ENCODE peak calls at places on chromosomes 1 and 21, in four cellular contexts. One of them, this sample, is unnamed.

GRCh38 chr1:184025242-184025675 is 12.3 kb downstream of the COLGALT2 start:
- DNase-seq in epithelial cell of esophagus: no peak
- DNase-seq in brain microvascular endothelial cell: peak
- DNase-seq in PC-3: peak
- DNase-seq in this sample: peak

GRCh38 chr1:213162338-213162737 is 111.3 kb downstream of the RPS6KC1 start:
- DNase-seq in epithelial cell of esophagus: peak
- DNase-seq in brain microvascular endothelial cell: peak
- DNase-seq in PC-3: peak
- DNase-seq in this sample: peak

GRCh38 chr1:17090844-17091243 is 28.4 kb downstream of the PADI2 start:
- DNase-seq in epithelial cell of esophagus: no peak
- DNase-seq in brain microvascular endothelial cell: no peak
- DNase-seq in PC-3: no peak
- DNase-seq in this sample: no peak

GRCh38 chr1:8063298-8064068 is 37.4 kb upstream of the ERRFI1 start:
- DNase-seq in epithelial cell of esophagus: no peak
- DNase-seq in brain microvascular endothelial cell: no peak
- DNase-seq in PC-3: no peak
- DNase-seq in this sample: no peak

GRCh38 chr1:39575191-39576015 is 1.2 kb downstream of the PABPC4 start:
- DNase-seq in epithelial cell of esophagus: peak
- DNase-seq in brain microvascular endothelial cell: peak
- DNase-seq in PC-3: peak
- DNase-seq in this sample: peak

GRCh38 chr1:170285027-170285426 is 139.3 kb downstream of the NTMT2 start:
- DNase-seq in epithelial cell of esophagus: no peak
- DNase-seq in brain microvascular endothelial cell: no peak
- DNase-seq in PC-3: no peak
- DNase-seq in this sample: no peak

GRCh38 chr1:93109578-93109977 is 30.5 kb downstream of the MTF2 start:
- DNase-seq in epithelial cell of esophagus: no peak
- DNase-seq in brain microvascular endothelial cell: no peak
- DNase-seq in PC-3: no peak
- DNase-seq in this sample: no peak

GRCh38 chr1:91633438-91633837 is 132.8 kb downstream of the CDC7 start:
- DNase-seq in epithelial cell of esophagus: no peak
- DNase-seq in brain microvascular endothelial cell: no peak
- DNase-seq in PC-3: no peak
- DNase-seq in this sample: no peak

GRCh38 chr1:55015123-55015522 is 16.4 kb downstream of the BSND start:
- DNase-seq in epithelial cell of esophagus: no peak
- DNase-seq in brain microvascular endothelial cell: no peak
- DNase-seq in PC-3: no peak
- DNase-seq in this sample: no peak

GRCh38 chr1:111730282-111730681 is 8.9 kb downstream of the INKA2 start:
- DNase-seq in epithelial cell of esophagus: no peak
- DNase-seq in brain microvascular endothelial cell: no peak
- DNase-seq in PC-3: no peak
- DNase-seq in this sample: no peak

GRCh38 chr1:2083666-2084065 is 33.5 kb downstream of the PRKCZ start:
- DNase-seq in epithelial cell of esophagus: no peak
- DNase-seq in brain microvascular endothelial cell: no peak
- DNase-seq in PC-3: no peak
- DNase-seq in this sample: no peak

GRCh38 chr1:192512426-192513125 is 63.0 kb upstream of the RGS1 start:
- DNase-seq in epithelial cell of esophagus: no peak
- DNase-seq in brain microvascular endothelial cell: no peak
- DNase-seq in PC-3: no peak
- DNase-seq in this sample: no peak

GRCh38 chr1:64851664-64852063 is 106.8 kb downstream of the RAVER2 start:
- DNase-seq in epithelial cell of esophagus: no peak
- DNase-seq in brain microvascular endothelial cell: no peak
- DNase-seq in PC-3: no peak
- DNase-seq in this sample: no peak

GRCh38 chr1:154812911-154813816 is 56.9 kb downstream of the KCNN3 start:
- DNase-seq in epithelial cell of esophagus: peak
- DNase-seq in brain microvascular endothelial cell: peak
- DNase-seq in PC-3: no peak
- DNase-seq in this sample: no peak

GRCh38 chr1:243903023-243903422 is 53.0 kb upstream of the AKT3 start:
- DNase-seq in epithelial cell of esophagus: no peak
- DNase-seq in brain microvascular endothelial cell: no peak
- DNase-seq in PC-3: no peak
- DNase-seq in this sample: no peak

GRCh38 chr1:44276901-44277300 is 63.6 kb downstream of the DMAP1 start:
- DNase-seq in epithelial cell of esophagus: peak
- DNase-seq in brain microvascular endothelial cell: no peak
- DNase-seq in PC-3: peak
- DNase-seq in this sample: peak

GRCh38 chr1:183159960-183160359 is 26.1 kb upstream of the LAMC2 start:
- DNase-seq in epithelial cell of esophagus: peak
- DNase-seq in brain microvascular endothelial cell: no peak
- DNase-seq in PC-3: peak
- DNase-seq in this sample: no peak

GRCh38 chr1:1597275-1597930 is 2.5 kb downstream of the FNDC10 start:
- DNase-seq in epithelial cell of esophagus: peak
- DNase-seq in brain microvascular endothelial cell: no peak
- DNase-seq in PC-3: peak
- DNase-seq in this sample: no peak

GRCh38 chr1:52523376-52523775 is 29.5 kb downstream of the TUT4 start:
- DNase-seq in epithelial cell of esophagus: no peak
- DNase-seq in brain microvascular endothelial cell: peak
- DNase-seq in PC-3: no peak
- DNase-seq in this sample: no peak

GRCh38 chr1:56404066-56404465 is 175.3 kb downstream of the PLPP3 start:
- DNase-seq in epithelial cell of esophagus: no peak
- DNase-seq in brain microvascular endothelial cell: no peak
- DNase-seq in PC-3: no peak
- DNase-seq in this sample: no peak

GRCh38 chr1:116091083-116091482 is 20.1 kb upstream of the MAB21L3 start:
- DNase-seq in epithelial cell of esophagus: no peak
- DNase-seq in brain microvascular endothelial cell: no peak
- DNase-seq in PC-3: no peak
- DNase-seq in this sample: no peak

GRCh38 chr1:244653439-244654283 is 735 bp downstream of the DESI2 start:
- DNase-seq in epithelial cell of esophagus: peak
- DNase-seq in brain microvascular endothelial cell: no peak
- DNase-seq in PC-3: peak
- DNase-seq in this sample: no peak

GRCh38 chr1:14913475-14914155 is 239.9 kb upstream of the TMEM51 start:
- DNase-seq in epithelial cell of esophagus: peak
- DNase-seq in brain microvascular endothelial cell: no peak
- DNase-seq in PC-3: no peak
- DNase-seq in this sample: no peak

GRCh38 chr1:19798486-19799232 is 1.1 kb downstream of the TMCO4 start:
- DNase-seq in epithelial cell of esophagus: no peak
- DNase-seq in brain microvascular endothelial cell: no peak
- DNase-seq in PC-3: no peak
- DNase-seq in this sample: no peak

GRCh38 chr1:11355594-11356467 is 82.8 kb downstream of the UBIAD1 start:
- DNase-seq in epithelial cell of esophagus: no peak
- DNase-seq in brain microvascular endothelial cell: no peak
- DNase-seq in PC-3: no peak
- DNase-seq in this sample: no peak

GRCh38 chr1:86052948-86053698 is 103.4 kb downstream of the COL24A1 start:
- DNase-seq in epithelial cell of esophagus: no peak
- DNase-seq in brain microvascular endothelial cell: no peak
- DNase-seq in PC-3: no peak
- DNase-seq in this sample: no peak

GRCh38 chr1:94698759-94699502 is 121.2 kb upstream of the SLC44A3 start:
- DNase-seq in epithelial cell of esophagus: peak
- DNase-seq in brain microvascular endothelial cell: no peak
- DNase-seq in PC-3: peak
- DNase-seq in this sample: no peak

GRCh38 chr1:8687053-8687452 is 130.4 kb downstream of the RERE start:
- DNase-seq in epithelial cell of esophagus: no peak
- DNase-seq in brain microvascular endothelial cell: no peak
- DNase-seq in PC-3: no peak
- DNase-seq in this sample: no peak

GRCh38 chr1:108068141-108068540 is 103.2 kb upstream of the VAV3 start:
- DNase-seq in epithelial cell of esophagus: peak
- DNase-seq in brain microvascular endothelial cell: no peak
- DNase-seq in PC-3: peak
- DNase-seq in this sample: no peak

GRCh38 chr1:224333309-224333926 is 3.4 kb upstream of the NVL start:
- DNase-seq in epithelial cell of esophagus: peak
- DNase-seq in brain microvascular endothelial cell: no peak
- DNase-seq in PC-3: peak
- DNase-seq in this sample: no peak

GRCh38 chr21:35547946-35548774 is 499.1 kb upstream of the RUNX1 start:
- DNase-seq in epithelial cell of esophagus: no peak
- DNase-seq in brain microvascular endothelial cell: no peak
- DNase-seq in PC-3: no peak
- DNase-seq in this sample: no peak

GRCh38 chr21:21463456-21463855 is 465.2 kb downstream of the NCAM2 start:
- DNase-seq in epithelial cell of esophagus: no peak
- DNase-seq in brain microvascular endothelial cell: no peak
- DNase-seq in PC-3: no peak
- DNase-seq in this sample: no peak

GRCh38 chr1:30038134-30039025 is 685.0 kb downstream of the MATN1 start:
- DNase-seq in epithelial cell of esophagus: no peak
- DNase-seq in brain microvascular endothelial cell: no peak
- DNase-seq in PC-3: no peak
- DNase-seq in this sample: no peak

GRCh38 chr1:15411593-15412487 is 2.2 kb downstream of the EFHD2 start:
- DNase-seq in epithelial cell of esophagus: peak
- DNase-seq in brain microvascular endothelial cell: no peak
- DNase-seq in PC-3: peak
- DNase-seq in this sample: no peak

GRCh38 chr1:46735708-46736324 is 16.9 kb upstream of the EFCAB14 start:
- DNase-seq in epithelial cell of esophagus: peak
- DNase-seq in brain microvascular endothelial cell: peak
- DNase-seq in PC-3: peak
- DNase-seq in this sample: no peak
- TF ChIP-seq CTCF in epithelial cell of esophagus: peak
- TF ChIP-seq CTCF in brain microvascular endothelial cell: peak
- TF ChIP-seq CTCF in PC-3: peak
- TF ChIP-seq CTCF in this sample: peak

DNA sequence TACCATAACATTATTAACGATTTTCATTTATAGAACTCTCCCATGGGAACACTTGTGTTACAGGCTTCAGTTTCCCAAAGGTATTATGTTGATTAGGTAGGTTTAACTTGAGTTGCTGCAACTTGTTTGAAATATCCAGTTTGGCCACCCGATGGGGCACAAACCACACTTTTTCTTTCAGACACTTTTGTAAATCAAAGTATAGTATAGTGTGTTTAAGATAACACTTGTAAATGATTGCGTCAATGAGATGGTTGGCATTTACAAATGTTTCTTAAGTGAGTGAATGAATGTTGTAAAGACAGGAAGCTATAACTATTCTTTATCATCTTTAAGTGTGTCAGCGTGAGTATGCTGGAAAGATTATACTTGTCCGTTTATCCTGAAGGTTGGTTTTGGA is 4.3 kb downstream of the XPR1 start:
- DNase-seq in epithelial cell of esophagus: peak
- DNase-seq in brain microvascular endothelial cell: no peak
- DNase-seq in PC-3: peak
- DNase-seq in this sample: no peak
- TF ChIP-seq CTCF in epithelial cell of esophagus: peak
- TF ChIP-seq CTCF in brain microvascular endothelial cell: no peak
- TF ChIP-seq CTCF in PC-3: peak
- TF ChIP-seq CTCF in this sample: no peak

GRCh38 chr1:101239095-101240040 is 2.5 kb downstream of the S1PR1 start:
- DNase-seq in epithelial cell of esophagus: no peak
- DNase-seq in brain microvascular endothelial cell: no peak
- DNase-seq in PC-3: no peak
- DNase-seq in this sample: no peak
- TF ChIP-seq CTCF in epithelial cell of esophagus: no peak
- TF ChIP-seq CTCF in brain microvascular endothelial cell: no peak
- TF ChIP-seq CTCF in PC-3: peak
- TF ChIP-seq CTCF in this sample: no peak

GRCh38 chr1:3101127-3101939 is 32.3 kb downstream of the PRDM16 start:
- DNase-seq in epithelial cell of esophagus: no peak
- DNase-seq in brain microvascular endothelial cell: no peak
- DNase-seq in PC-3: no peak
- DNase-seq in this sample: no peak
- TF ChIP-seq CTCF in epithelial cell of esophagus: no peak
- TF ChIP-seq CTCF in brain microvascular endothelial cell: no peak
- TF ChIP-seq CTCF in PC-3: no peak
- TF ChIP-seq CTCF in this sample: no peak

GRCh38 chr1:34113362-34113761 is 51.7 kb downstream of the CSMD2 start:
- DNase-seq in epithelial cell of esophagus: no peak
- DNase-seq in brain microvascular endothelial cell: no peak
- DNase-seq in PC-3: no peak
- DNase-seq in this sample: no peak
- TF ChIP-seq CTCF in epithelial cell of esophagus: no peak
- TF ChIP-seq CTCF in brain microvascular endothelial cell: no peak
- TF ChIP-seq CTCF in PC-3: no peak
- TF ChIP-seq CTCF in this sample: peak

GRCh38 chr21:27466175-27466574 is 499.3 kb upstream of the ADAMTS5 start:
- DNase-seq in epithelial cell of esophagus: no peak
- DNase-seq in brain microvascular endothelial cell: no peak
- DNase-seq in PC-3: no peak
- DNase-seq in this sample: no peak
- TF ChIP-seq CTCF in epithelial cell of esophagus: peak
- TF ChIP-seq CTCF in brain microvascular endothelial cell: peak
- TF ChIP-seq CTCF in PC-3: peak
- TF ChIP-seq CTCF in this sample: no peak

GRCh38 chr1:23344111-23344986 is at the start of gene HNRNPR:
- DNase-seq in epithelial cell of esophagus: peak
- DNase-seq in brain microvascular endothelial cell: peak
- DNase-seq in PC-3: peak
- DNase-seq in this sample: peak
- TF ChIP-seq CTCF in epithelial cell of esophagus: no peak
- TF ChIP-seq CTCF in brain microvascular endothelial cell: no peak
- TF ChIP-seq CTCF in PC-3: no peak
- TF ChIP-seq CTCF in this sample: no peak

GRCh38 chr1:159132271-159132881 is 39.0 kb upstream of the CADM3 start:
- DNase-seq in epithelial cell of esophagus: peak
- DNase-seq in brain microvascular endothelial cell: peak
- DNase-seq in PC-3: peak
- DNase-seq in this sample: peak
- TF ChIP-seq CTCF in epithelial cell of esophagus: peak
- TF ChIP-seq CTCF in brain microvascular endothelial cell: peak
- TF ChIP-seq CTCF in PC-3: peak
- TF ChIP-seq CTCF in this sample: peak